ENCODE peak calls at places on chromosomes 3 and 15, in ten cellular contexts. One of them, this sample, is unnamed.

GRCh38 chr15:70266412-70267089 is 168.8 kb upstream of the TLE3 start:
- DNase-seq in sigmoid colon: peak
- DNase-seq in K562: no peak
- DNase-seq in HL-60: peak
- DNase-seq in HepG2: no peak
- DNase-seq in endothelial cell of umbilical vein: no peak
- DNase-seq in HCT116: no peak
- DNase-seq in breast epithelium: peak
- DNase-seq in upper lobe of left lung: peak
- DNase-seq in stomach: peak
- DNase-seq in this sample: no peak

GRCh38 chr15:75479670-75480069 is 28.2 kb upstream of the SIN3A start:
- DNase-seq in breast epithelium: no peak
- DNase-seq in HL-60: no peak
- DNase-seq in K562: no peak
- DNase-seq in sigmoid colon: no peak
- DNase-seq in endothelial cell of umbilical vein: no peak
- DNase-seq in HCT116: no peak
- DNase-seq in stomach: no peak
- DNase-seq in upper lobe of left lung: no peak
- DNase-seq in HepG2: no peak
- DNase-seq in this sample: no peak

GRCh38 chr3:59261009-59261408 is 211.2 kb upstream of the CFAP20DC start:
- DNase-seq in HepG2: no peak
- DNase-seq in endothelial cell of umbilical vein: no peak
- DNase-seq in sigmoid colon: no peak
- DNase-seq in HCT116: no peak
- DNase-seq in upper lobe of left lung: no peak
- DNase-seq in HL-60: no peak
- DNase-seq in breast epithelium: no peak
- DNase-seq in K562: no peak
- DNase-seq in stomach: no peak
- DNase-seq in this sample: no peak

GRCh38 chr3:9111349-9112265 is 137.8 kb downstream of the SRGAP3 start:
- DNase-seq in upper lobe of left lung: no peak
- DNase-seq in HCT116: no peak
- DNase-seq in K562: peak
- DNase-seq in endothelial cell of umbilical vein: no peak
- DNase-seq in HepG2: no peak
- DNase-seq in HL-60: no peak
- DNase-seq in breast epithelium: no peak
- DNase-seq in stomach: no peak
- DNase-seq in sigmoid colon: peak
- DNase-seq in this sample: no peak

GRCh38 chr3:72145506-72146380 is 360.8 kb upstream of the PROK2 start:
- DNase-seq in stomach: no peak
- DNase-seq in upper lobe of left lung: no peak
- DNase-seq in HCT116: no peak
- DNase-seq in breast epithelium: no peak
- DNase-seq in HL-60: no peak
- DNase-seq in HepG2: no peak
- DNase-seq in K562: no peak
- DNase-seq in sigmoid colon: no peak
- DNase-seq in endothelial cell of umbilical vein: no peak
- DNase-seq in this sample: no peak

GRCh38 chr3:53046171-53047170 is 598 bp upstream of the SFMBT1 start:
- DNase-seq in breast epithelium: peak
- DNase-seq in HL-60: peak
- DNase-seq in HepG2: no peak
- DNase-seq in sigmoid colon: peak
- DNase-seq in endothelial cell of umbilical vein: peak
- DNase-seq in upper lobe of left lung: peak
- DNase-seq in K562: no peak
- DNase-seq in stomach: peak
- DNase-seq in HCT116: no peak
- DNase-seq in this sample: no peak

GRCh38 chr3:105014631-105015030 is 352.1 kb upstream of the ALCAM start:
- DNase-seq in stomach: no peak
- DNase-seq in upper lobe of left lung: no peak
- DNase-seq in endothelial cell of umbilical vein: no peak
- DNase-seq in breast epithelium: no peak
- DNase-seq in HepG2: no peak
- DNase-seq in HL-60: no peak
- DNase-seq in sigmoid colon: no peak
- DNase-seq in K562: no peak
- DNase-seq in HCT116: no peak
- DNase-seq in this sample: no peak

GRCh38 chr15:40893019-40893723 is 1.1 kb upstream of the VPS18 start:
- DNase-seq in upper lobe of left lung: no peak
- DNase-seq in sigmoid colon: no peak
- DNase-seq in K562: no peak
- DNase-seq in HL-60: peak
- DNase-seq in HepG2: no peak
- DNase-seq in stomach: no peak
- DNase-seq in endothelial cell of umbilical vein: no peak
- DNase-seq in breast epithelium: no peak
- DNase-seq in HCT116: no peak
- DNase-seq in this sample: no peak

GRCh38 chr3:39443530-39443929 is 23.9 kb upstream of the MOBP start:
- DNase-seq in K562: no peak
- DNase-seq in HCT116: no peak
- DNase-seq in stomach: no peak
- DNase-seq in sigmoid colon: no peak
- DNase-seq in endothelial cell of umbilical vein: peak
- DNase-seq in HepG2: peak
- DNase-seq in upper lobe of left lung: no peak
- DNase-seq in HL-60: no peak
- DNase-seq in breast epithelium: no peak
- DNase-seq in this sample: no peak

GRCh38 chr15:59688383-59688887 is 685 bp downstream of the BNIP2 start:
- DNase-seq in breast epithelium: no peak
- DNase-seq in endothelial cell of umbilical vein: peak
- DNase-seq in K562: no peak
- DNase-seq in sigmoid colon: peak
- DNase-seq in upper lobe of left lung: peak
- DNase-seq in HepG2: peak
- DNase-seq in HCT116: peak
- DNase-seq in HL-60: peak
- DNase-seq in stomach: no peak
- DNase-seq in this sample: no peak

GRCh38 chr3:104614564-104614963 is 752.1 kb upstream of the ALCAM start:
- DNase-seq in HepG2: no peak
- DNase-seq in K562: no peak
- DNase-seq in HCT116: no peak
- DNase-seq in HL-60: no peak
- DNase-seq in sigmoid colon: no peak
- DNase-seq in breast epithelium: no peak
- DNase-seq in stomach: peak
- DNase-seq in upper lobe of left lung: no peak
- DNase-seq in endothelial cell of umbilical vein: no peak
- DNase-seq in this sample: no peak

GRCh38 chr15:62708470-62708869 is 334.1 kb upstream of the TPM1 start:
- DNase-seq in breast epithelium: no peak
- DNase-seq in K562: no peak
- DNase-seq in HepG2: no peak
- DNase-seq in stomach: no peak
- DNase-seq in upper lobe of left lung: no peak
- DNase-seq in HCT116: no peak
- DNase-seq in sigmoid colon: no peak
- DNase-seq in endothelial cell of umbilical vein: no peak
- DNase-seq in HL-60: no peak
- DNase-seq in this sample: no peak

GRCh38 chr3:67296039-67296892 is 298.2 kb downstream of the KBTBD8 start:
- DNase-seq in endothelial cell of umbilical vein: no peak
- DNase-seq in HCT116: no peak
- DNase-seq in upper lobe of left lung: no peak
- DNase-seq in K562: no peak
- DNase-seq in HL-60: no peak
- DNase-seq in breast epithelium: no peak
- DNase-seq in sigmoid colon: no peak
- DNase-seq in HepG2: peak
- DNase-seq in stomach: no peak
- DNase-seq in this sample: no peak

DNA sequence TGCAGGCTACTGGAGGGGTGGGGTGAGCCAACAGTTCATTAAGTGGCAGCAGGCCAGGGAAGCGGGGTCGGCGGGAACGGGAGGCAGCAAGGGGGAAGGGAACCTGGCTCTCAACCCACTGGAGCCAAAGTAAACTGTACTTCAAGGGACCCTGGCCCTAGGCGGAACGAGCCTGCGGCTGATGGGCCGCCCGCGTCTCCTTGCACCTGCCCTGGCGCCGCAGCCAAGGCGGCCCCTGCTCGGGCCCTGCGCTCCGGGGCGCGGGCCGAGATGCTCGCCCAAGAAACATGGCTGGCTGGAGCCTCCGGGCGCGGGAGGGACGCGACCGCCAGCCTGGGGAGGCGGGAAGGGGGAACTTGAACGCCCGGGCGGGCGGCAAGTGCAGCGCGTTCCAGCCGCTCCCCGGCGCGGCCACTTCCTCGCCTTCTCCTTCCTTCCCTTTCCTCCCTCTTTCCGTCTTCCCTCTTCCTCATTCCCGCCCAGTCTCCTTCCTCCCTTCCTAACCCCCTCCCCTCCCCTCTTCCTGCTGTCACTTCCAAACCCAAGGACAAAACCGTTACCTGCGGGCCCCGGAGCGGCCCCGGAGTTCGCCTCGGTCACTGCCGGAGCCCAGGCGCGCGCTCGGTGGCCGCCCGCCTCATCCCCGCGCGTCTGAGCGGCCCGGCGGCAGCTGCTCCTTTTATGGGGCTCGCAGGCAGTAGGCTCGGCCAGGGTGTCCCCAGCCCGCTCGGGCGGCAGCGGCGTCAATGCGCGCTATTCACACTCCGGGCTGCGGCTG is 489.7 kb downstream of the MAGI1 start:
- DNase-seq in upper lobe of left lung: no peak
- DNase-seq in breast epithelium: no peak
- DNase-seq in HepG2: peak
- DNase-seq in endothelial cell of umbilical vein: no peak
- DNase-seq in HCT116: no peak
- DNase-seq in HL-60: no peak
- DNase-seq in sigmoid colon: peak
- DNase-seq in stomach: no peak
- DNase-seq in K562: no peak
- DNase-seq in this sample: no peak
- H3K4me3 ChIP-seq in upper lobe of left lung: peak
- H3K4me3 ChIP-seq in breast epithelium: peak
- H3K4me3 ChIP-seq in HepG2: peak
- H3K4me3 ChIP-seq in endothelial cell of umbilical vein: peak
- H3K4me3 ChIP-seq in HCT116: no peak
- H3K4me3 ChIP-seq in HL-60: no peak
- H3K4me3 ChIP-seq in sigmoid colon: peak
- H3K4me3 ChIP-seq in stomach: peak
- H3K4me3 ChIP-seq in K562: no peak
- H3K4me3 ChIP-seq in this sample: no peak

GRCh38 chr3:81869380-81869779 is 107.9 kb upstream of the GBE1 start:
- DNase-seq in breast epithelium: no peak
- DNase-seq in HCT116: no peak
- DNase-seq in upper lobe of left lung: no peak
- DNase-seq in K562: no peak
- DNase-seq in sigmoid colon: no peak
- DNase-seq in HL-60: no peak
- DNase-seq in endothelial cell of umbilical vein: no peak
- DNase-seq in stomach: no peak
- DNase-seq in HepG2: no peak
- DNase-seq in this sample: no peak
- TF ChIP-seq POLR2AphosphoS5 in breast epithelium: no peak
- TF ChIP-seq POLR2AphosphoS5 in HCT116: no peak
- TF ChIP-seq POLR2AphosphoS5 in upper lobe of left lung: no peak
- TF ChIP-seq POLR2AphosphoS5 in K562: no peak
- TF ChIP-seq POLR2AphosphoS5 in sigmoid colon: no peak
- TF ChIP-seq POLR2AphosphoS5 in HL-60: no peak
- TF ChIP-seq POLR2AphosphoS5 in endothelial cell of umbilical vein: no peak
- TF ChIP-seq POLR2AphosphoS5 in stomach: no peak
- TF ChIP-seq POLR2AphosphoS5 in HepG2: no peak
- TF ChIP-seq POLR2AphosphoS5 in this sample: no peak

DNA sequence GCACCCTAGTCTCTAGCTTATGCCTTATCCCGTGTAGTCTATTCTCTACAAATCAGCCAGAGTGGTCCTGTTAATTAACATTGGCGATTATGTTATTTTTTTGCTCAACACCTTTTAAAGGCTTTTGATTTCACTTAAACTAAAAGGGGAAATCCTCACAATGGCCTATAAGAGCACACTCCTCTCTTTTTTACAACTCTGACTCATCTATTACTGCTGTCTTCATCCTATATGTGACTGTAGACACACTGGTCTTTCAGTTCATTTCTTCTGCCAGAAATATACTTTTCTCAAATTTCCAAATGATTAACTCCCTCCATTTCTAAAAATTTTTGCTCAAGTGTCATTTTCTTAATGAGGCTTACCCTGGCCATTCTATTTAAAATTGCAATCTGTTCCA is 143.4 kb downstream of the NSUN3 start:
- DNase-seq in HL-60: no peak
- DNase-seq in stomach: no peak
- DNase-seq in HCT116: no peak
- DNase-seq in endothelial cell of umbilical vein: no peak
- DNase-seq in sigmoid colon: no peak
- DNase-seq in upper lobe of left lung: no peak
- DNase-seq in breast epithelium: no peak
- DNase-seq in K562: no peak
- DNase-seq in HepG2: no peak
- DNase-seq in this sample: no peak
- H3K4me3 ChIP-seq in HL-60: no peak
- H3K4me3 ChIP-seq in stomach: no peak
- H3K4me3 ChIP-seq in HCT116: no peak
- H3K4me3 ChIP-seq in endothelial cell of umbilical vein: no peak
- H3K4me3 ChIP-seq in sigmoid colon: no peak
- H3K4me3 ChIP-seq in upper lobe of left lung: no peak
- H3K4me3 ChIP-seq in breast epithelium: no peak
- H3K4me3 ChIP-seq in K562: no peak
- H3K4me3 ChIP-seq in HepG2: no peak
- H3K4me3 ChIP-seq in this sample: no peak

DNA sequence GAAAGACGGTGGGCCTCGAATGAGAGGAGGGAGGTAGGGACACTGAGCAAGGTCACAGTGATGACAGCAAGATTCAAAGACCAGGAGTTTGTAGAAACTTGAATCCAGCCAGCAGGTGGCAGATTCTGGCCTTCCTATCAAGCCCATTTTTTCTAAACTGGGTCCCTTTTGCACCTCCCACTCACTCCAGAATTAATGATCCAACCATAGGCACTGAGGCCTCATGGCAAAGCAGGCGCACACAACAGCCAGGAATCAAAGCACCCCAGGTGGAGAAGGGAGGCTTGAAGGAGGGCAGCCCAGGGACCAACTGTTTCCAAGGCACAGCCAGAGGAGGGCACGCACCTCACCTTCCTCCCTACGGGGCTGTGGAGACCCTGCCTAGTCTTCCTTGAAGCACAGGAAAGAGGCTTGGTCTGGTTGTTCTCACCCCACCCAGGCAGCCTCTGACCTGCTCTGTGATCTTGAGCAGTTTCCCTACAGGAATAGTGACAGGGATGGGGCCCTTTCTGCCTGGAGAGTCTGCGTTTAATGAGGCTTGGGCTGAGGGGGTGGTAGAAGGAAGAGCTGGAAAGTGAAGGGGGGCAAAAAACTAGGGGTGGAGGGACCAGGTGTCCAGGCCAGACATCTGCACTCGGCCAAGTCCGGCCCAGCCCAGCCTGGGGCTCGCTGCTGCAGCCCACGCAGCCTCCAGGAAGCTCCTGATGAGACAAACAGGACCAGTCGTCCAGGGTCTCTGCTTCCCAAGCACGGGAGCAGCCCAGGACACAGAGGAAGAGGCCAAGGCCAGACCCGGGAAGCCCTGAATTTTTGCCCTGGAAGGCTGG is 90.0 kb downstream of the ANP32A start:
- DNase-seq in sigmoid colon: peak
- DNase-seq in HepG2: peak
- DNase-seq in stomach: peak
- DNase-seq in upper lobe of left lung: peak
- DNase-seq in HCT116: peak
- DNase-seq in breast epithelium: no peak
- DNase-seq in K562: peak
- DNase-seq in HL-60: peak
- DNase-seq in endothelial cell of umbilical vein: peak
- DNase-seq in this sample: peak
- TF ChIP-seq POLR2AphosphoS5 in sigmoid colon: no peak
- TF ChIP-seq POLR2AphosphoS5 in HepG2: no peak
- TF ChIP-seq POLR2AphosphoS5 in stomach: no peak
- TF ChIP-seq POLR2AphosphoS5 in upper lobe of left lung: no peak
- TF ChIP-seq POLR2AphosphoS5 in HCT116: no peak
- TF ChIP-seq POLR2AphosphoS5 in breast epithelium: no peak
- TF ChIP-seq POLR2AphosphoS5 in K562: no peak
- TF ChIP-seq POLR2AphosphoS5 in HL-60: no peak
- TF ChIP-seq POLR2AphosphoS5 in endothelial cell of umbilical vein: no peak
- TF ChIP-seq POLR2AphosphoS5 in this sample: no peak

This sample was measured in SK-N-MC.